ENCODE peak calls at places on chromosomes 16 and 17, in five cellular contexts. One of them, this sample, is unnamed.

GRCh38 chr17:45190503-45191282 is 29.0 kb downstream of the HEXIM2 start:
- DNase-seq in activated CD4-positive, alpha-beta T cell treated with anti-CD3 and anti-CD28 coated beads for 24 hours: no peak
- DNase-seq in A549: no peak
- DNase-seq in heart right ventricle: no peak
- DNase-seq in fibroblast of pulmonary artery: no peak
- DNase-seq in this sample: no peak

GRCh38 chr17:57898487-57899311 is 48.9 kb upstream of the MRPS23 start:
- DNase-seq in activated CD4-positive, alpha-beta T cell treated with anti-CD3 and anti-CD28 coated beads for 24 hours: no peak
- DNase-seq in A549: no peak
- DNase-seq in heart right ventricle: peak
- DNase-seq in fibroblast of pulmonary artery: peak
- DNase-seq in this sample: peak

GRCh38 chr16:66383551-66383950 is 17.1 kb downstream of the CDH5 start:
- DNase-seq in activated CD4-positive, alpha-beta T cell treated with anti-CD3 and anti-CD28 coated beads for 24 hours: no peak
- DNase-seq in A549: no peak
- DNase-seq in heart right ventricle: no peak
- DNase-seq in fibroblast of pulmonary artery: no peak
- DNase-seq in this sample: peak

GRCh38 chr16:2277466-2278271 is 9.7 kb upstream of the RNPS1 start:
- DNase-seq in activated CD4-positive, alpha-beta T cell treated with anti-CD3 and anti-CD28 coated beads for 24 hours: no peak
- DNase-seq in A549: no peak
- DNase-seq in heart right ventricle: no peak
- DNase-seq in fibroblast of pulmonary artery: no peak
- DNase-seq in this sample: no peak

GRCh38 chr16:9297437-9298113 is 206.1 kb downstream of the HAPSTR1 start:
- DNase-seq in activated CD4-positive, alpha-beta T cell treated with anti-CD3 and anti-CD28 coated beads for 24 hours: no peak
- DNase-seq in A549: peak
- DNase-seq in heart right ventricle: peak
- DNase-seq in fibroblast of pulmonary artery: no peak
- DNase-seq in this sample: peak

GRCh38 chr16:74521691-74522090 is 85.2 kb downstream of the GLG1 start:
- DNase-seq in activated CD4-positive, alpha-beta T cell treated with anti-CD3 and anti-CD28 coated beads for 24 hours: no peak
- DNase-seq in A549: no peak
- DNase-seq in heart right ventricle: peak
- DNase-seq in fibroblast of pulmonary artery: peak
- DNase-seq in this sample: no peak

GRCh38 chr17:83084621-83085056 is 5.2 kb downstream of the METRNL start:
- DNase-seq in activated CD4-positive, alpha-beta T cell treated with anti-CD3 and anti-CD28 coated beads for 24 hours: no peak
- DNase-seq in A549: no peak
- DNase-seq in heart right ventricle: no peak
- DNase-seq in fibroblast of pulmonary artery: no peak
- DNase-seq in this sample: no peak

GRCh38 chr16:51888021-51888420 is 658.9 kb downstream of the TOX3 start:
- DNase-seq in activated CD4-positive, alpha-beta T cell treated with anti-CD3 and anti-CD28 coated beads for 24 hours: no peak
- DNase-seq in A549: peak
- DNase-seq in heart right ventricle: no peak
- DNase-seq in fibroblast of pulmonary artery: no peak
- DNase-seq in this sample: no peak

GRCh38 chr17:27246537-27246936 is 47.4 kb upstream of the WSB1 start:
- DNase-seq in activated CD4-positive, alpha-beta T cell treated with anti-CD3 and anti-CD28 coated beads for 24 hours: no peak
- DNase-seq in A549: no peak
- DNase-seq in heart right ventricle: no peak
- DNase-seq in fibroblast of pulmonary artery: no peak
- DNase-seq in this sample: no peak

GRCh38 chr17:60557805-60558204 is 31.8 kb upstream of the APPBP2 start:
- DNase-seq in activated CD4-positive, alpha-beta T cell treated with anti-CD3 and anti-CD28 coated beads for 24 hours: no peak
- DNase-seq in A549: peak
- DNase-seq in heart right ventricle: no peak
- DNase-seq in fibroblast of pulmonary artery: no peak
- DNase-seq in this sample: no peak

GRCh38 chr17:14302421-14303099 is 1.7 kb downstream of the HS3ST3B1 start:
- DNase-seq in activated CD4-positive, alpha-beta T cell treated with anti-CD3 and anti-CD28 coated beads for 24 hours: peak
- DNase-seq in A549: peak
- DNase-seq in heart right ventricle: peak
- DNase-seq in fibroblast of pulmonary artery: peak
- DNase-seq in this sample: peak

GRCh38 chr16:9687737-9688319 is 494.4 kb downstream of the GRIN2A start:
- DNase-seq in activated CD4-positive, alpha-beta T cell treated with anti-CD3 and anti-CD28 coated beads for 24 hours: no peak
- DNase-seq in A549: no peak
- DNase-seq in heart right ventricle: no peak
- DNase-seq in fibroblast of pulmonary artery: no peak
- DNase-seq in this sample: no peak

GRCh38 chr17:43314582-43314981 is 80.8 kb upstream of the RNU2-1 start:
- DNase-seq in activated CD4-positive, alpha-beta T cell treated with anti-CD3 and anti-CD28 coated beads for 24 hours: no peak
- DNase-seq in A549: no peak
- DNase-seq in heart right ventricle: no peak
- DNase-seq in fibroblast of pulmonary artery: no peak
- DNase-seq in this sample: no peak

GRCh38 chr17:1208966-1209365 is 29.2 kb upstream of the ABR start:
- DNase-seq in activated CD4-positive, alpha-beta T cell treated with anti-CD3 and anti-CD28 coated beads for 24 hours: no peak
- DNase-seq in A549: no peak
- DNase-seq in heart right ventricle: no peak
- DNase-seq in fibroblast of pulmonary artery: no peak
- DNase-seq in this sample: no peak

GRCh38 chr17:59762022-59762825 is 54.8 kb downstream of the VMP1 start:
- DNase-seq in activated CD4-positive, alpha-beta T cell treated with anti-CD3 and anti-CD28 coated beads for 24 hours: no peak
- DNase-seq in A549: peak
- DNase-seq in heart right ventricle: no peak
- DNase-seq in fibroblast of pulmonary artery: peak
- DNase-seq in this sample: no peak

GRCh38 chr17:57464191-57464864 is 208.0 kb downstream of the MSI2 start:
- DNase-seq in activated CD4-positive, alpha-beta T cell treated with anti-CD3 and anti-CD28 coated beads for 24 hours: no peak
- DNase-seq in A549: no peak
- DNase-seq in heart right ventricle: peak
- DNase-seq in fibroblast of pulmonary artery: no peak
- DNase-seq in this sample: no peak

GRCh38 chr16:28933176-28933575 is 1.4 kb downstream of the CD19 start:
- DNase-seq in activated CD4-positive, alpha-beta T cell treated with anti-CD3 and anti-CD28 coated beads for 24 hours: no peak
- DNase-seq in A549: no peak
- DNase-seq in heart right ventricle: no peak
- DNase-seq in fibroblast of pulmonary artery: no peak
- DNase-seq in this sample: no peak

GRCh38 chr16:17461951-17462729 is 8.6 kb downstream of the XYLT1 start:
- DNase-seq in activated CD4-positive, alpha-beta T cell treated with anti-CD3 and anti-CD28 coated beads for 24 hours: no peak
- DNase-seq in A549: no peak
- DNase-seq in heart right ventricle: no peak
- DNase-seq in fibroblast of pulmonary artery: no peak
- DNase-seq in this sample: no peak

GRCh38 chr17:44117351-44117750 is 6.1 kb downstream of the HDAC5 start:
- DNase-seq in activated CD4-positive, alpha-beta T cell treated with anti-CD3 and anti-CD28 coated beads for 24 hours: no peak
- DNase-seq in A549: no peak
- DNase-seq in heart right ventricle: no peak
- DNase-seq in fibroblast of pulmonary artery: no peak
- DNase-seq in this sample: no peak

GRCh38 chr17:43536236-43537088 is 9.7 kb downstream of the ETV4 start:
- DNase-seq in activated CD4-positive, alpha-beta T cell treated with anti-CD3 and anti-CD28 coated beads for 24 hours: no peak
- DNase-seq in A549: no peak
- DNase-seq in heart right ventricle: no peak
- DNase-seq in fibroblast of pulmonary artery: peak
- DNase-seq in this sample: no peak

GRCh38 chr16:16032271-16032979 is 83.0 kb downstream of the ABCC1 start:
- DNase-seq in activated CD4-positive, alpha-beta T cell treated with anti-CD3 and anti-CD28 coated beads for 24 hours: no peak
- DNase-seq in A549: no peak
- DNase-seq in heart right ventricle: no peak
- DNase-seq in fibroblast of pulmonary artery: no peak
- DNase-seq in this sample: no peak

This sample was measured in sigmoid colon.